ENCODE peak calls at places on chromosomes 4 and X, in nine cellular contexts. B is stomach, X is spleen, S is esophagus squamous epithelium, I is body of pancreas, C is upper lobe of left lung, L is uterus, F is GM12892, P is ovary. R is an unnamed sample.

GRCh38 chr4:112938461-112939058 is 110.9 kb upstream of the ANK2 start:
- DNase-seq in B (no peak), X (no peak), S (no peak), I (no peak), C (no peak), L (no peak), F (no peak), P (no peak), R (peak)

GRCh38 chr4:142697928-142698327 is 148.2 kb downstream of the INPP4B start:
- DNase-seq in B (no peak), X (no peak), S (no peak), I (no peak), C (no peak), L (no peak), F (no peak), P (no peak), R (no peak)

GRCh38 chr4:3291411-3291968 is 1.3 kb upstream of the RGS12 start:
- DNase-seq in B (peak), X (no peak), S (no peak), I (peak), C (peak), L (no peak), F (no peak), P (no peak), R (no peak)

GRCh38 chrX:134886201-134886600 is 104.6 kb upstream of the SMIM10 start:
- DNase-seq in B (no peak), X (no peak), S (no peak), I (no peak), C (no peak), L (no peak), F (no peak), P (no peak), R (no peak)

GRCh38 chr4:7410470-7410869 is 24.3 kb downstream of the PSAPL1 start:
- DNase-seq in B (no peak), X (no peak), S (no peak), I (no peak), C (no peak), L (no peak), F (no peak), P (no peak), R (no peak)

GRCh38 chr4:89486042-89486441 is 178.4 kb upstream of the GPRIN3 start:
- DNase-seq in B (no peak), X (no peak), S (no peak), I (no peak), C (no peak), L (no peak), F (no peak), P (no peak), R (peak)

GRCh38 chr4:77600521-77601451 is 4.8 kb upstream of the CXCL13 start:
- DNase-seq in B (peak), X (no peak), S (no peak), I (peak), C (peak), L (no peak), F (no peak), P (no peak), R (peak)

GRCh38 chr4:87209182-87209581 is 11.2 kb downstream of the KLHL8 start:
- DNase-seq in B (no peak), X (no peak), S (no peak), I (no peak), C (no peak), L (no peak), F (no peak), P (no peak), R (no peak)

GRCh38 chrX:150731795-150732194 is 38.6 kb downstream of the MTMR1 start:
- DNase-seq in B (no peak), X (no peak), S (no peak), I (no peak), C (no peak), L (no peak), F (no peak), P (no peak), R (no peak)

GRCh38 chr4:185535818-185536729 is 767 bp upstream of the PDLIM3 start:
- DNase-seq in B (no peak), X (no peak), S (no peak), I (peak), C (no peak), L (peak), F (no peak), P (peak), R (no peak)
- TF ChIP-seq POLR2A in B (no peak), X (no peak), S (no peak), I (no peak), C (no peak), L (peak), F (no peak), P (peak), R (no peak)

GRCh38 chrX:19840899-19841648 is 46.3 kb downstream of the SH3KBP1 start:
- DNase-seq in B (no peak), X (no peak), S (no peak), I (no peak), C (no peak), L (no peak), F (no peak), P (no peak), R (peak)
- TF ChIP-seq POLR2A in B (no peak), X (no peak), S (no peak), I (no peak), C (no peak), L (no peak), F (peak), P (no peak), R (peak)

DNA sequence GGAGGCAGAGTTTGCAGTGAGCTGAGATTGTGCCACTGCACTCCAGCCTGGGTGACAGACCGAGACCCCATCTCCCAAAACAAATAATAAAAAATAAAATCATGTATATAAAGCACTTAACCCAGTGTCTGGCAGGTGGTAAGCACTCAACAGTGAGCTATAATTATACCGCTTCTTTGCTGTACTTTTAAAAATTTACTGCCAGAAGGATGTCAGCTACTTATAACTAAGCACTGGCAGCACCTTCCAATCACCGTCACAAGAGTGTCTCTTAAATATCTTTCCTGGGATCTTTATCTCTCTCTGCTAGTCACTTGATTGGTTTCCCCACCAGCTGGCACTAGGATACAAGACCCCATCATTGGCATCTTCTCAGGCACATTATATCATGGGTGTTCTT is 53.9 kb upstream of the DAPP1 start:
- DNase-seq in B (no peak), X (no peak), S (no peak), I (no peak), C (no peak), L (no peak), F (no peak), P (no peak), R (no peak)
- TF ChIP-seq POLR2A in B (no peak), X (no peak), S (no peak), I (no peak), C (no peak), L (no peak), F (no peak), P (no peak), R (no peak)

GRCh38 chrX:124217289-124218251 is 114.9 kb upstream of the TEX13D start:
- DNase-seq in B (no peak), X (peak), S (no peak), I (no peak), C (peak), L (no peak), F (no peak), P (no peak), R (no peak)
- TF ChIP-seq POLR2A in B (no peak), X (no peak), S (no peak), I (no peak), C (no peak), L (no peak), F (no peak), P (no peak), R (no peak)

GRCh38 chrX:101091817-101092216 is 6.2 kb upstream of the CENPI start:
- DNase-seq in B (no peak), X (no peak), S (no peak), I (no peak), C (no peak), L (no peak), F (no peak), P (no peak), R (no peak)

GRCh38 chrX:101097546-101098453 is at the start of gene CENPI:
- DNase-seq in B (peak), X (peak), S (peak), I (peak), C (peak), L (peak), F (peak), P (peak), R (peak)
- TF ChIP-seq POLR2A in B (peak), X (no peak), S (no peak), I (peak), C (no peak), L (peak), F (peak), P (peak), R (peak)

DNA sequence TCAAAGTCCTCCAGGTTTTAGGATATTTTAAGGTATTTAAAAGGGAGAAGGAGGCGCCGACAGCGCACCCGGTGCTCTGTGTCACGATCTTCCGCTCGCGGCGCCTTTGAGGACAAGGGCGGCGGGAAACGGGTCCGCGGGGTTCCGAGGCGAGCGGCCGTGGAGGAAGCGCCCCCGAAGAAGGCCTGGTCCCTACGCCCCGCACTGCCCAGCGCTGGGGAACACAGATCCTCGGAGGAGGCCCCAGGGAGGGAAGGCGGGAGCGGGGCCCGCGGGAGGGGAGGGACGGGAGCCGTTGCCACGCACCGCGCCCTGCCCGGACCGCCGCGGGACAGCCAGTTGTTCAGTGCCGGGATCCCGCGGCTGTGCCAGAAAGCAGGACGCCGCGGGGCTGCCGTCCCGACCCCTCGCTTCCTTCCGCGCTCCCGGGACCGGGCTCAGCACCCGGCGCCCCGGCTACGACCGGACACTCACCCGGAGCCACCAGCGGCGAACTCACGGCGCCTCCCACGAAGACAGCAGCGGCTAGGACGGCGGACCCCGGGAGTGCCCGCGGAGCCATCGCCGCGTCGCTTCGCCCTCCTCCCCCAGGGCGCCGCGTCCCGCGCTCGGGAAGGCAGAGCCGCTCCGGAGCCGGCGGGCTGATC is 327 bp downstream of the RELL1 start:
- DNase-seq in B (peak), X (no peak), S (peak), I (peak), C (peak), L (peak), F (peak), P (no peak), R (peak)
- TF ChIP-seq POLR2A in B (peak), X (peak), S (no peak), I (peak), C (peak), L (peak), F (peak), P (peak), R (peak)

GRCh38 chr4:4542824-4543485 is 1.1 kb upstream of the STX18 start:
- DNase-seq in B (no peak), X (no peak), S (no peak), I (no peak), C (no peak), L (no peak), F (no peak), P (no peak), R (no peak)

GRCh38 chr4:4541040-4541631 is 712 bp downstream of the STX18 start:
- DNase-seq in B (peak), X (no peak), S (no peak), I (peak), C (peak), L (no peak), F (peak), P (no peak), R (peak)

GRCh38 chr4:4541661-4542570 is at the start of gene STX18:
- DNase-seq in B (peak), X (peak), S (peak), I (peak), C (peak), L (peak), F (peak), P (peak), R (peak)
- TF ChIP-seq POLR2A in B (no peak), X (peak), S (no peak), I (peak), C (no peak), L (peak), F (peak), P (peak), R (peak)

GRCh38 chrX:120629667-120630537 is at the start of gene C1GALT1C1:
- DNase-seq in B (peak), X (peak), S (peak), I (peak), C (peak), L (peak), F (peak), P (peak), R (peak)
- TF ChIP-seq POLR2A in B (no peak), X (no peak), S (no peak), I (peak), C (no peak), L (no peak), F (no peak), P (no peak), R (peak)

GRCh38 chr4:4321951-4322688 is 32.1 kb downstream of the ZBTB49 start:
- DNase-seq in B (no peak), X (no peak), S (no peak), I (no peak), C (no peak), L (no peak), F (no peak), P (no peak), R (no peak)

GRCh38 chr4:4320528-4320927 is 30.5 kb downstream of the ZBTB49 start:
- DNase-seq in B (no peak), X (no peak), S (no peak), I (no peak), C (no peak), L (no peak), F (no peak), P (no peak), R (no peak)

GRCh38 chr4:4320951-4321714 is 31.1 kb downstream of the ZBTB49 start:
- DNase-seq in B (no peak), X (no peak), S (no peak), I (no peak), C (no peak), L (no peak), F (no peak), P (no peak), R (no peak)

GRCh38 chr4:4317496-4318232 is 27.6 kb downstream of the ZBTB49 start:
- DNase-seq in B (no peak), X (no peak), S (no peak), I (no peak), C (no peak), L (no peak), F (no peak), P (no peak), R (no peak)
- TF ChIP-seq POLR2A in B (no peak), X (no peak), S (no peak), I (no peak), C (no peak), L (no peak), F (no peak), P (no peak), R (no peak)